ENCODE peak calls at places on chromosomes 2 and 18, in six cellular contexts. W is foreskin fibroblast, S is astrocyte of the spinal cord, M is NCI-H2029, B is aorta, H is WTC11. E is an unnamed sample.

GRCh38 chr2:239927424-239927981 is 97.6 kb downstream of the NDUFA10 start:
- DNase-seq in W (peak; percentile 79), S (peak; percentile 84), M (no peak), B (peak; percentile 68), H (no peak), E (peak; percentile 72)

GRCh38 chr18:23573948-23574431 is 12.3 kb downstream of the NPC1 start:
- DNase-seq in W (peak; percentile 54), S (peak; percentile 72), M (no peak), B (no peak), H (no peak), E (peak; percentile 70)

GRCh38 chr2:231671617-231672350 is 36.5 kb upstream of the PTMA start:
- DNase-seq in W (no peak), S (no peak), M (no peak), B (no peak), H (no peak), E (no peak)

GRCh38 chr18:65124633-65125032 is 626.2 kb upstream of the CDH7 start:
- DNase-seq in W (no peak), S (no peak), M (no peak), B (no peak), H (no peak), E (no peak)

GRCh38 chr2:112493858-112494648 is 12.1 kb downstream of the TTL start:
- DNase-seq in W (peak; percentile 71), S (peak; percentile 60), M (no peak), B (no peak), H (no peak), E (no peak)

GRCh38 chr2:29082804-29083495 is 8.6 kb upstream of the PCARE start:
- DNase-seq in W (no peak), S (no peak), M (no peak), B (no peak), H (no peak), E (no peak)

GRCh38 chr18:76450912-76451421 is 44.1 kb downstream of the ZNF516 start:
- DNase-seq in W (peak; percentile 61), S (no peak), M (no peak), B (no peak), H (no peak), E (no peak)

GRCh38 chr2:55618649-55619055 is 1.2 kb upstream of the PPP4R3B start:
- DNase-seq in W (peak; percentile 29), S (peak; percentile 51), M (peak; percentile 39), B (peak; percentile 80), H (peak; percentile 23), E (peak; percentile 10)

GRCh38 chr2:235605999-235606715 is 112.3 kb downstream of the AGAP1 start:
- DNase-seq in W (peak; percentile 81), S (peak; percentile 89), M (no peak), B (no peak), H (no peak), E (no peak)

GRCh38 chr2:174248998-174249592 is 763 bp upstream of the OLA1 start:
- DNase-seq in W (no peak), S (no peak), M (no peak), B (no peak), H (no peak), E (no peak)

GRCh38 chr2:31764169-31764568 is 183.4 kb upstream of the SRD5A2 start:
- DNase-seq in W (peak; percentile 39), S (no peak), M (no peak), B (no peak), H (no peak), E (no peak)

GRCh38 chr2:193695367-193695766 is 1500.6 kb upstream of the TMEFF2 start:
- DNase-seq in W (peak; percentile 10), S (peak; percentile 64), M (peak; percentile 24), B (no peak), H (no peak), E (no peak)

GRCh38 chr2:163884416-163884815 is 148.6 kb upstream of the FIGN start:
- DNase-seq in W (no peak), S (no peak), M (no peak), B (peak; percentile 45), H (no peak), E (no peak)

GRCh38 chr2:152189622-152190495 is 14.3 kb upstream of the STAM2 start:
- DNase-seq in W (peak; percentile 60), S (peak; percentile 75), M (peak; percentile 52), B (no peak), H (peak; percentile 19), E (no peak)

GRCh38 chr2:234136461-234136860 is 86.0 kb downstream of the SPP2 start:
- DNase-seq in W (no peak), S (peak; percentile 20), M (no peak), B (no peak), H (no peak), E (no peak)

GRCh38 chr18:8890957-8891464 is 185.7 kb downstream of the MTCL1 start:
- DNase-seq in W (peak; percentile 90), S (peak; percentile 93), M (no peak), B (no peak), H (no peak), E (no peak)

GRCh38 chr2:210915912-210916311 is 359.5 kb downstream of the CPS1 start:
- DNase-seq in W (no peak), S (no peak), M (no peak), B (no peak), H (no peak), E (no peak)

GRCh38 chr18:12782521-12782920 is 79.7 kb downstream of the PSMG2 start:
- DNase-seq in W (no peak), S (no peak), M (no peak), B (no peak), H (no peak), E (no peak)

GRCh38 chr2:42021490-42021889 is 26.3 kb upstream of the PKDCC start:
- DNase-seq in W (peak; percentile 45), S (peak; percentile 57), M (no peak), B (no peak), H (no peak), E (no peak)

GRCh38 chr2:45698538-45698937 is 47.1 kb downstream of the PRKCE start:
- DNase-seq in W (no peak), S (no peak), M (no peak), B (no peak), H (no peak), E (no peak)

GRCh38 chr2:102632380-102633175 is 13.2 kb downstream of the SLC9A2 start:
- DNase-seq in W (no peak), S (no peak), M (no peak), B (no peak), H (no peak), E (no peak)